ENCODE peak calls at places on chromosomes 13 and 19, in ten cellular contexts. One of them, this sample, is unnamed.

GRCh38 chr19:4983346-4984105 is 14.6 kb downstream of the KDM4B start:
- DNase-seq in neuronal stem cell: no peak
- DNase-seq in ascending aorta: no peak
- DNase-seq in stomach: no peak
- DNase-seq in thoracic aorta: no peak
- DNase-seq in naive thymus-derived CD4-positive, alpha-beta T cell: no peak
- DNase-seq in CD4-positive, CD25-positive, alpha-beta regulatory T cell: no peak
- DNase-seq in adrenal gland: no peak
- DNase-seq in left lung: no peak
- DNase-seq in mesendoderm: no peak
- DNase-seq in this sample: peak; percentile 10

GRCh38 chr19:35977446-35978222 is 17.4 kb upstream of the SDHAF1 start:
- DNase-seq in neuronal stem cell: no peak
- DNase-seq in ascending aorta: no peak
- DNase-seq in stomach: no peak
- DNase-seq in thoracic aorta: no peak
- DNase-seq in naive thymus-derived CD4-positive, alpha-beta T cell: no peak
- DNase-seq in CD4-positive, CD25-positive, alpha-beta regulatory T cell: no peak
- DNase-seq in adrenal gland: no peak
- DNase-seq in left lung: peak; percentile 49
- DNase-seq in mesendoderm: peak; percentile 87
- DNase-seq in this sample: no peak

GRCh38 chr13:42875448-42876269 is 94.3 kb downstream of the FAM216B start:
- DNase-seq in neuronal stem cell: peak; percentile 30
- DNase-seq in ascending aorta: no peak
- DNase-seq in stomach: no peak
- DNase-seq in thoracic aorta: no peak
- DNase-seq in naive thymus-derived CD4-positive, alpha-beta T cell: no peak
- DNase-seq in CD4-positive, CD25-positive, alpha-beta regulatory T cell: no peak
- DNase-seq in adrenal gland: peak; percentile 68
- DNase-seq in left lung: no peak
- DNase-seq in mesendoderm: peak; percentile 84
- DNase-seq in this sample: no peak

GRCh38 chr13:33411312-33411711 is 125.8 kb upstream of the STARD13 start:
- DNase-seq in neuronal stem cell: no peak
- DNase-seq in ascending aorta: no peak
- DNase-seq in stomach: no peak
- DNase-seq in thoracic aorta: no peak
- DNase-seq in naive thymus-derived CD4-positive, alpha-beta T cell: no peak
- DNase-seq in CD4-positive, CD25-positive, alpha-beta regulatory T cell: no peak
- DNase-seq in adrenal gland: no peak
- DNase-seq in left lung: no peak
- DNase-seq in mesendoderm: no peak
- DNase-seq in this sample: no peak

GRCh38 chr13:99988469-99989375 is 7.1 kb downstream of the ZIC2 start:
- DNase-seq in neuronal stem cell: peak; percentile 6
- DNase-seq in ascending aorta: no peak
- DNase-seq in stomach: no peak
- DNase-seq in thoracic aorta: no peak
- DNase-seq in naive thymus-derived CD4-positive, alpha-beta T cell: no peak
- DNase-seq in CD4-positive, CD25-positive, alpha-beta regulatory T cell: no peak
- DNase-seq in adrenal gland: no peak
- DNase-seq in left lung: no peak
- DNase-seq in mesendoderm: peak; percentile 77
- DNase-seq in this sample: no peak

GRCh38 chr13:112962396-112962795 is 6.6 kb upstream of the MCF2L start:
- DNase-seq in neuronal stem cell: no peak
- DNase-seq in ascending aorta: no peak
- DNase-seq in stomach: no peak
- DNase-seq in thoracic aorta: no peak
- DNase-seq in naive thymus-derived CD4-positive, alpha-beta T cell: no peak
- DNase-seq in CD4-positive, CD25-positive, alpha-beta regulatory T cell: no peak
- DNase-seq in adrenal gland: no peak
- DNase-seq in left lung: peak; percentile 51
- DNase-seq in mesendoderm: no peak
- DNase-seq in this sample: peak; percentile 53

GRCh38 chr19:33264881-33265445 is 37.4 kb downstream of the CEBPA start:
- DNase-seq in neuronal stem cell: no peak
- DNase-seq in ascending aorta: no peak
- DNase-seq in stomach: no peak
- DNase-seq in thoracic aorta: no peak
- DNase-seq in naive thymus-derived CD4-positive, alpha-beta T cell: no peak
- DNase-seq in CD4-positive, CD25-positive, alpha-beta regulatory T cell: no peak
- DNase-seq in adrenal gland: no peak
- DNase-seq in left lung: peak; percentile 54
- DNase-seq in mesendoderm: no peak
- DNase-seq in this sample: no peak

GRCh38 chr13:39451301-39451700 is 151.7 kb downstream of the LHFPL6 start:
- DNase-seq in neuronal stem cell: no peak
- DNase-seq in ascending aorta: no peak
- DNase-seq in stomach: no peak
- DNase-seq in thoracic aorta: no peak
- DNase-seq in naive thymus-derived CD4-positive, alpha-beta T cell: no peak
- DNase-seq in CD4-positive, CD25-positive, alpha-beta regulatory T cell: no peak
- DNase-seq in adrenal gland: peak; percentile 46
- DNase-seq in left lung: no peak
- DNase-seq in mesendoderm: no peak
- DNase-seq in this sample: no peak

DNA sequence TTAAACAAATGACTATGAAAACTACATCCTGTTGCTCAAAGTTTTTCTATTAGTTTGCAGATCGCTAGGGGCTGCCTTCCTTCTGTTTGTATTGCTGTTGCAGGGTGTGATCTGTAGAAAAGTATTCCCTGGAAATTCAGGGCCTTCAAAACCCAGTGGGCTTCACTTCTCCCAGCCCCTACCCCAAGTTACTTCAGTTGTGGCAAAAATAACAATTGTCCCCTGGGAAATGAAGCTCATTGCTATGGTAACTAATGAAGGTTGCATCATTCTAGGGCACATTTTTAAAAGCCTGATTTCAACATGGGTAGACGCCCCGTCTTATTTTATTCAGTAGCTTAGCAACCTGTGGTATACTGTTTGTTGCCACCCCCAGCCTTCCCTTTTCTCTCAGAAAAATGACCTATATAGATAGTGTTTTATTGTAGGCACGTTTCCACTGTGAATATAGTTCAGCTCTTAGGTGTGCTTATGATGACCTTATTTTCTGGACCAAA is 60.9 kb downstream of the WDFY2 start:
- DNase-seq in neuronal stem cell: no peak
- DNase-seq in ascending aorta: no peak
- DNase-seq in stomach: no peak
- DNase-seq in thoracic aorta: no peak
- DNase-seq in naive thymus-derived CD4-positive, alpha-beta T cell: peak; percentile 80
- DNase-seq in CD4-positive, CD25-positive, alpha-beta regulatory T cell: peak; percentile 32
- DNase-seq in adrenal gland: no peak
- DNase-seq in left lung: no peak
- DNase-seq in mesendoderm: peak; percentile 84
- DNase-seq in this sample: no peak
- H3K4me3 ChIP-seq in neuronal stem cell: no peak overlapping the region
- H3K4me3 ChIP-seq in ascending aorta: no peak overlapping the region
- H3K4me3 ChIP-seq in stomach: no peak overlapping the region
- H3K4me3 ChIP-seq in thoracic aorta: peak overlapping the region; percentile 39
- H3K4me3 ChIP-seq in naive thymus-derived CD4-positive, alpha-beta T cell: no peak overlapping the region
- H3K4me3 ChIP-seq in CD4-positive, CD25-positive, alpha-beta regulatory T cell: peak overlapping the region; percentile 75
- H3K4me3 ChIP-seq in adrenal gland: no peak overlapping the region
- H3K4me3 ChIP-seq in left lung: no peak overlapping the region
- H3K4me3 ChIP-seq in mesendoderm: no peak overlapping the region
- H3K4me3 ChIP-seq in this sample: no peak overlapping the region

DNA sequence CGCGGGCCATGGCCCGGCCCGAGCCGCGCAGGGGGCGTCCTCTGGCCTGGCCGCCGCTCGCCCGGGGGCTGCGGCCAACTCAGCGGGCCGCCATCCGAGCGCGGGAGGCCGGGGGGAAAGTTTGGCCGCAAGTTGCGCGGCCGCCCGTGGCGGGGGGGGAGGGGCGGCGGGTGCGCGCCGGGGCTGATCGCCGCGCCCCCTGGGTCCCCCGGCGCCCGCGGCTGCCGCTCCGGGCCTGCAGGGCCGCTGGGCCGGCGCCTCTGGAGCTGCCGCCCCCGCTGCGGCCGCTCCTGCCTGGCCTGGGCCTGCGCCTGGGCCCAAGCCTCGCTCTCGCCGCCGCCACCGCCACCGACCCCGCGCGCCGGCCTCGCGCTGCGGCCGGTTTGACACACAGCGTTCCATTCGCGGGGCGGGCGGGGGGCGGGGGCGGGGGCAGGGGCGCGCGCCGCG is at the start of gene NR2F6:
- DNase-seq in neuronal stem cell: no peak
- DNase-seq in ascending aorta: no peak
- DNase-seq in stomach: no peak
- DNase-seq in thoracic aorta: no peak
- DNase-seq in naive thymus-derived CD4-positive, alpha-beta T cell: peak; percentile 26
- DNase-seq in CD4-positive, CD25-positive, alpha-beta regulatory T cell: no peak
- DNase-seq in adrenal gland: no peak
- DNase-seq in left lung: no peak
- DNase-seq in mesendoderm: no peak
- DNase-seq in this sample: no peak
- H3K27me3 ChIP-seq in neuronal stem cell: peaks cover 2% of the 10 kb centered on the region
- H3K27me3 ChIP-seq in ascending aorta: no peaks in the 10 kb centered on the region
- H3K27me3 ChIP-seq in stomach: no peaks in the 10 kb centered on the region
- H3K27me3 ChIP-seq in thoracic aorta: no peaks in the 10 kb centered on the region
- H3K27me3 ChIP-seq in naive thymus-derived CD4-positive, alpha-beta T cell: no peaks in the 10 kb centered on the region
- H3K27me3 ChIP-seq in CD4-positive, CD25-positive, alpha-beta regulatory T cell: no peaks in the 10 kb centered on the region
- H3K27me3 ChIP-seq in adrenal gland: no peaks in the 10 kb centered on the region
- H3K27me3 ChIP-seq in left lung: no peaks in the 10 kb centered on the region
- H3K27me3 ChIP-seq in mesendoderm: no peaks in the 10 kb centered on the region
- H3K27me3 ChIP-seq in this sample: no peaks in the 10 kb centered on the region

GRCh38 chr19:41941410-41942202 is 13.4 kb upstream of the ERFL start:
- DNase-seq in neuronal stem cell: no peak
- DNase-seq in ascending aorta: no peak
- DNase-seq in stomach: no peak
- DNase-seq in thoracic aorta: no peak
- DNase-seq in naive thymus-derived CD4-positive, alpha-beta T cell: no peak
- DNase-seq in CD4-positive, CD25-positive, alpha-beta regulatory T cell: no peak
- DNase-seq in adrenal gland: no peak
- DNase-seq in left lung: no peak
- DNase-seq in mesendoderm: no peak
- DNase-seq in this sample: no peak

GRCh38 chr19:41939861-41940442 is 11.7 kb upstream of the ERFL start:
- DNase-seq in neuronal stem cell: no peak
- DNase-seq in ascending aorta: no peak
- DNase-seq in stomach: peak; percentile 43
- DNase-seq in thoracic aorta: no peak
- DNase-seq in naive thymus-derived CD4-positive, alpha-beta T cell: no peak
- DNase-seq in CD4-positive, CD25-positive, alpha-beta regulatory T cell: peak; percentile 36
- DNase-seq in adrenal gland: no peak
- DNase-seq in left lung: peak; percentile 84
- DNase-seq in mesendoderm: peak; percentile 57
- DNase-seq in this sample: no peak

GRCh38 chr19:41940443-41941409 is 12.5 kb upstream of the ERFL start:
- DNase-seq in neuronal stem cell: no peak
- DNase-seq in ascending aorta: no peak
- DNase-seq in stomach: no peak
- DNase-seq in thoracic aorta: no peak
- DNase-seq in naive thymus-derived CD4-positive, alpha-beta T cell: no peak
- DNase-seq in CD4-positive, CD25-positive, alpha-beta regulatory T cell: no peak
- DNase-seq in adrenal gland: no peak
- DNase-seq in left lung: no peak
- DNase-seq in mesendoderm: no peak
- DNase-seq in this sample: no peak

GRCh38 chr19:41944336-41944735 is 14.8 kb downstream of the RABAC1 start:
- DNase-seq in neuronal stem cell: no peak
- DNase-seq in ascending aorta: no peak
- DNase-seq in stomach: no peak
- DNase-seq in thoracic aorta: no peak
- DNase-seq in naive thymus-derived CD4-positive, alpha-beta T cell: no peak
- DNase-seq in CD4-positive, CD25-positive, alpha-beta regulatory T cell: no peak
- DNase-seq in adrenal gland: no peak
- DNase-seq in left lung: no peak
- DNase-seq in mesendoderm: no peak
- DNase-seq in this sample: no peak

GRCh38 chr19:41945135-41945766 is 13.9 kb downstream of the RABAC1 start:
- DNase-seq in neuronal stem cell: no peak
- DNase-seq in ascending aorta: peak; percentile 64
- DNase-seq in stomach: peak; percentile 61
- DNase-seq in thoracic aorta: no peak
- DNase-seq in naive thymus-derived CD4-positive, alpha-beta T cell: peak; percentile 82
- DNase-seq in CD4-positive, CD25-positive, alpha-beta regulatory T cell: peak; percentile 83
- DNase-seq in adrenal gland: peak; percentile 27
- DNase-seq in left lung: no peak
- DNase-seq in mesendoderm: no peak
- DNase-seq in this sample: no peak
- H3K4me3 ChIP-seq in neuronal stem cell: no peak overlapping the region
- H3K4me3 ChIP-seq in ascending aorta: no peak overlapping the region
- H3K4me3 ChIP-seq in stomach: no peak overlapping the region
- H3K4me3 ChIP-seq in thoracic aorta: no peak overlapping the region
- H3K4me3 ChIP-seq in naive thymus-derived CD4-positive, alpha-beta T cell: no peak overlapping the region
- H3K4me3 ChIP-seq in CD4-positive, CD25-positive, alpha-beta regulatory T cell: no peak overlapping the region
- H3K4me3 ChIP-seq in adrenal gland: no peak overlapping the region
- H3K4me3 ChIP-seq in left lung: no peak overlapping the region
- H3K4me3 ChIP-seq in mesendoderm: no peak overlapping the region
- H3K4me3 ChIP-seq in this sample: no peak overlapping the region

GRCh38 chr19:9934132-9934950 is 2.0 kb downstream of the OLFM2 start:
- DNase-seq in neuronal stem cell: peak; percentile 87
- DNase-seq in ascending aorta: no peak
- DNase-seq in stomach: peak; percentile 68
- DNase-seq in thoracic aorta: no peak
- DNase-seq in naive thymus-derived CD4-positive, alpha-beta T cell: peak; percentile 71
- DNase-seq in CD4-positive, CD25-positive, alpha-beta regulatory T cell: peak; percentile 67
- DNase-seq in adrenal gland: peak; percentile 88
- DNase-seq in left lung: peak; percentile 86
- DNase-seq in mesendoderm: peak; percentile 87
- DNase-seq in this sample: peak; percentile 38

GRCh38 chr19:9939301-9939913 is 3.1 kb upstream of the OLFM2 start:
- DNase-seq in neuronal stem cell: no peak
- DNase-seq in ascending aorta: no peak
- DNase-seq in stomach: no peak
- DNase-seq in thoracic aorta: no peak
- DNase-seq in naive thymus-derived CD4-positive, alpha-beta T cell: no peak
- DNase-seq in CD4-positive, CD25-positive, alpha-beta regulatory T cell: no peak
- DNase-seq in adrenal gland: no peak
- DNase-seq in left lung: no peak
- DNase-seq in mesendoderm: no peak
- DNase-seq in this sample: no peak

GRCh38 chr19:9937001-9937411 is 691 bp upstream of the OLFM2 start:
- DNase-seq in neuronal stem cell: no peak
- DNase-seq in ascending aorta: no peak
- DNase-seq in stomach: no peak
- DNase-seq in thoracic aorta: no peak
- DNase-seq in naive thymus-derived CD4-positive, alpha-beta T cell: no peak
- DNase-seq in CD4-positive, CD25-positive, alpha-beta regulatory T cell: no peak
- DNase-seq in adrenal gland: no peak
- DNase-seq in left lung: no peak
- DNase-seq in mesendoderm: no peak
- DNase-seq in this sample: no peak

GRCh38 chr19:9935409-9936062 is 779 bp downstream of the OLFM2 start:
- DNase-seq in neuronal stem cell: no peak
- DNase-seq in ascending aorta: no peak
- DNase-seq in stomach: no peak
- DNase-seq in thoracic aorta: no peak
- DNase-seq in naive thymus-derived CD4-positive, alpha-beta T cell: no peak
- DNase-seq in CD4-positive, CD25-positive, alpha-beta regulatory T cell: no peak
- DNase-seq in adrenal gland: no peak
- DNase-seq in left lung: no peak
- DNase-seq in mesendoderm: no peak
- DNase-seq in this sample: no peak

DNA sequence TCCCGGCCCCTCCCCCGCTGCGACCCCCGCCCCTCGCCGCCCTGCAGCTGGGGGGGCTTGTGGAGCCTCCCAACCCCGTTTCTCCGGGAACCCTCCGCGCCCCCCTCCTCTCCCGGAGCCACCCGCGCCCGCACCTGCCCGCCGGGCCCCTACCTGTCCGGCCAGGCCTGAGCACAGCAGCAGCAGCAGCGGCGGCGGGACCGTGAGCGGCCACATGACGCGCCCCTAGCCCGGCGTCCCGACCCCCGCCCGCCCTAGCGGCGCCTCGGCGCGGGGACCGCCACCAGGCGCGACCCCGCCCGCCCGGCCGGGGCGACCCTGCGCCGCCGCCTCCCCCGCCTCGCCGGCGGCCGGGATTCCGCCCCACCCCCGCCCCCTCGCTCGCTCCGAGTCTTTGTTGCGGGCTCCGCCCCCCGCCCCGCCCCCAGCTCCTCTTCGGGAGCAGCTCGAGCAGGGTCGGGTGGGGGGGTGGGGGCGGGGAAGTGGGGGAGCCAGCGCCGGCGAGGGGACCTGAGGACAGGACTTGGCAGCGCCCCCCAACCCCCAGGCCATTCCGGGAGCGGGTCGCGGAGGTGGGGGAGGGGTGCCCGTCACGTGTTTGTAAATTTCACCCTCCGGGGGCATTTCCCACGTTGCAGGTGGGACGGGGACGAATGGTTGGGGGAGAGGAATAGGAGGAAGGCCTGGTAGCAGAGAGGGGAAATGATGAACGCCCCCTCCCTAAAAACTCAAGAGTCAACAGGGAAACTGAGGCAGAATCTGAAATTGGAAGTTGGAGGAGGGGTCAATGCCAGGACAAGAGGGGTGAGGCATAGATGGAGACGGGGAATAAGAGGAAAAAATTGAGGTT is at the start of gene OLFM2:
- DNase-seq in neuronal stem cell: peak; percentile 63
- DNase-seq in ascending aorta: no peak
- DNase-seq in stomach: no peak
- DNase-seq in thoracic aorta: no peak
- DNase-seq in naive thymus-derived CD4-positive, alpha-beta T cell: no peak
- DNase-seq in CD4-positive, CD25-positive, alpha-beta regulatory T cell: no peak
- DNase-seq in adrenal gland: peak; percentile 53
- DNase-seq in left lung: no peak
- DNase-seq in mesendoderm: peak; percentile 53
- DNase-seq in this sample: no peak
- H3K27me3 ChIP-seq in neuronal stem cell: peaks cover 17% of the 10 kb centered on the region
- H3K27me3 ChIP-seq in ascending aorta: peaks cover 9% of the 10 kb centered on the region
- H3K27me3 ChIP-seq in stomach: peaks cover 11% of the 10 kb centered on the region
- H3K27me3 ChIP-seq in thoracic aorta: no peaks in the 10 kb centered on the region
- H3K27me3 ChIP-seq in naive thymus-derived CD4-positive, alpha-beta T cell: peaks cover 13% of the 10 kb centered on the region
- H3K27me3 ChIP-seq in CD4-positive, CD25-positive, alpha-beta regulatory T cell: peaks cover 19% of the 10 kb centered on the region
- H3K27me3 ChIP-seq in adrenal gland: no peaks in the 10 kb centered on the region
- H3K27me3 ChIP-seq in left lung: peaks cover 30% of the 10 kb centered on the region
- H3K27me3 ChIP-seq in mesendoderm: no peaks in the 10 kb centered on the region
- H3K27me3 ChIP-seq in this sample: no peaks in the 10 kb centered on the region

This sample was measured in pancreas.